ENCODE peak calls at places on chromosomes 12 and 14, in ten cellular contexts. F is stimulated activated CD8-positive, alpha-beta memory T cell treated with anti-CD3 and anti-CD28 coated beads, Interleukin-4, amount 100 ng/mL, for 4 hours; Y is midbrain; A is stomach; D is GM20000; O is cardiac muscle cell; N is D341Med; I is COR-L47; G is foreskin melanocyte; K is NCI-H1092 treated with DMSO at 0.1 percent for 48 hours. T is an unnamed sample.

GRCh38 chr14:83164016-83164415 is 1630.4 kb upstream of the SEL1L start:
- DNase-seq in D (no peak), K (no peak), O (peak), G (no peak), A (no peak), Y (no peak), F (no peak), N (no peak), I (no peak), T (no peak)

GRCh38 chr12:26077915-26078314 is 46.9 kb downstream of the BHLHE41 start:
- DNase-seq in I (no peak), K (no peak), N (no peak), O (no peak), Y (no peak), A (no peak), F (no peak), G (no peak), D (no peak), T (no peak)

GRCh38 chr12:15852383-15852782 is 29.8 kb upstream of the STRAP start:
- DNase-seq in I (no peak), A (no peak), F (no peak), K (no peak), Y (no peak), N (no peak), O (peak), G (no peak), D (no peak), T (no peak)

GRCh38 chr12:98814254-98814653 is 169.2 kb downstream of the APAF1 start:
- DNase-seq in F (no peak), N (no peak), O (no peak), Y (no peak), K (peak), D (no peak), A (no peak), G (no peak), I (no peak), T (no peak)

GRCh38 chr12:85441740-85442139 is 161.7 kb downstream of the ALX1 start:
- DNase-seq in K (peak), D (no peak), O (peak), I (no peak), G (no peak), A (no peak), Y (no peak), N (peak), F (no peak), T (no peak)

GRCh38 chr14:80433811-80434210 is 222.5 kb upstream of the DIO2 start:
- DNase-seq in Y (no peak), O (no peak), G (no peak), N (no peak), I (no peak), A (no peak), F (no peak), K (no peak), D (no peak), T (no peak)

GRCh38 chr12:116347265-116347664 is 69.8 kb upstream of the MED13L start:
- DNase-seq in F (no peak), Y (no peak), A (no peak), K (no peak), D (no peak), O (no peak), G (no peak), N (no peak), I (no peak), T (no peak)

GRCh38 chr12:3884671-3885070 is 11.5 kb upstream of the PARP11 start:
- DNase-seq in D (no peak), O (no peak), N (no peak), Y (no peak), G (no peak), A (no peak), I (no peak), F (no peak), K (no peak), T (no peak)

GRCh38 chr12:89343127-89343526 is 9.2 kb downstream of the DUSP6 start:
- DNase-seq in A (no peak), N (no peak), D (no peak), G (no peak), O (peak), K (no peak), I (no peak), Y (no peak), F (no peak), T (no peak)

GRCh38 chr14:34691173-34691572 is 23.2 kb downstream of the CFL2 start:
- DNase-seq in K (no peak), Y (no peak), N (no peak), G (no peak), O (no peak), I (no peak), A (no peak), F (no peak), D (no peak), T (no peak)

GRCh38 chr12:65798903-65799302 is 25.4 kb upstream of the HMGA2 start:
- DNase-seq in G (no peak), F (no peak), K (no peak), A (no peak), I (no peak), Y (no peak), D (no peak), O (no peak), N (no peak), T (no peak)

GRCh38 chr12:130633771-130634170 is 82.3 kb downstream of the RIMBP2 start:
- DNase-seq in O (no peak), K (peak), I (peak), F (no peak), D (no peak), G (no peak), N (no peak), Y (peak), A (peak), T (peak)

GRCh38 chr14:29148221-29148620 is 381.6 kb downstream of the FOXG1 start:
- DNase-seq in A (no peak), N (no peak), G (no peak), K (no peak), D (no peak), O (peak), I (no peak), F (no peak), Y (no peak), T (no peak)

GRCh38 chr14:26527095-26527494 is 70.7 kb downstream of the NOVA1 start:
- DNase-seq in G (no peak), N (no peak), D (no peak), Y (no peak), F (no peak), A (no peak), K (no peak), I (no peak), O (no peak), T (no peak)

GRCh38 chr12:92085040-92085439 is 60.6 kb downstream of the BTG1 start:
- DNase-seq in D (no peak), O (no peak), G (no peak), A (no peak), I (no peak), K (no peak), F (no peak), Y (no peak), N (no peak), T (no peak)

GRCh38 chr12:93514853-93515252 is 47.5 kb downstream of the MRPL42 start:
- DNase-seq in D (no peak), K (no peak), Y (no peak), F (no peak), G (no peak), N (no peak), O (peak), A (no peak), I (no peak), T (no peak)

GRCh38 chr12:24047345-24047744 is 97.9 kb upstream of the SOX5 start:
- DNase-seq in A (no peak), G (no peak), K (no peak), Y (no peak), F (no peak), N (no peak), D (no peak), O (peak), I (no peak), T (no peak)

GRCh38 chr12:104190151-104190550 is 25.4 kb upstream of the TXNRD1 start:
- DNase-seq in I (no peak), K (no peak), F (no peak), N (no peak), O (no peak), Y (no peak), G (no peak), D (no peak), A (no peak), T (no peak)

GRCh38 chr14:99360774-99361595 is 89.0 kb upstream of the BCL11B start:
- DNase-seq in D (no peak), O (no peak), Y (no peak), I (no peak), F (no peak), N (peak), K (no peak), A (no peak), G (no peak), T (no peak)

GRCh38 chr12:92735131-92735721 is 32.4 kb downstream of the PLEKHG7 start:
- DNase-seq in I (peak), A (no peak), O (peak), G (peak), Y (no peak), F (no peak), D (no peak), K (peak), N (no peak), T (no peak)

GRCh38 chr12:5593056-5593455 is 161.1 kb downstream of the NTF3 start:
- DNase-seq in G (peak), I (no peak), Y (no peak), K (no peak), N (no peak), O (no peak), F (no peak), A (no peak), D (no peak), T (no peak)

GRCh38 chr14:103374121-103374520 is 11.1 kb upstream of the MARK3 start:
- DNase-seq in O (no peak), D (no peak), I (no peak), F (no peak), Y (no peak), G (no peak), K (no peak), N (no peak), A (no peak), T (no peak)

GRCh38 chr12:26246483-26247164 is 51.3 kb downstream of the SSPN start:
- DNase-seq in G (no peak), Y (no peak), O (no peak), A (peak), K (no peak), D (no peak), I (no peak), F (no peak), N (no peak), T (no peak)

GRCh38 chr14:38210587-38211257 is 3.0 kb downstream of the SSTR1 start:
- DNase-seq in O (peak), K (no peak), A (peak), D (no peak), Y (no peak), I (no peak), N (no peak), G (no peak), F (no peak), T (no peak)

GRCh38 chr14:91403069-91403600 is 14.5 kb downstream of the CCDC88C start:
- DNase-seq in I (no peak), D (no peak), Y (no peak), A (no peak), N (no peak), G (no peak), F (no peak), O (no peak), K (no peak), T (no peak)

GRCh38 chr14:80805136-80805535 is 136.4 kb downstream of the CEP128 start:
- DNase-seq in F (no peak), D (no peak), O (no peak), K (no peak), A (no peak), I (no peak), G (no peak), Y (no peak), N (no peak), T (no peak)

GRCh38 chr12:57093412-57094193 is 4.7 kb downstream of the NAB2 start:
- DNase-seq in K (no peak), F (peak), G (peak), N (peak), A (peak), O (peak), D (peak), I (no peak), Y (no peak), T (no peak)

GRCh38 chr14:26598081-26598671 is 343 bp upstream of the NOVA1 start:
- DNase-seq in F (no peak), I (peak), D (peak), O (peak), N (peak), G (no peak), K (peak), A (peak), Y (peak), T (peak)

GRCh38 chr14:91368681-91369416 is 48.8 kb downstream of the CCDC88C start:
- DNase-seq in G (no peak), D (no peak), A (no peak), K (peak), O (no peak), N (no peak), Y (no peak), F (no peak), I (no peak), T (no peak)

GRCh38 chr14:44657688-44658388 is 150.8 kb upstream of the FSCB start:
- DNase-seq in Y (peak), K (peak), O (peak), D (no peak), N (peak), A (no peak), I (peak), F (no peak), G (peak), T (no peak)

GRCh38 chr12:34301251-34302130 is 279.2 kb downstream of the ALG10 start:
- DNase-seq in F (no peak), N (no peak), I (no peak), G (no peak), A (no peak), O (no peak), K (no peak), D (no peak), Y (no peak), T (no peak)

GRCh38 chr12:102527256-102527720 is 46.9 kb upstream of the IGF1 start:
- DNase-seq in A (no peak), G (no peak), D (no peak), N (no peak), K (no peak), F (no peak), I (no peak), O (peak), Y (no peak), T (no peak)

GRCh38 chr12:115341442-115341841 is 657.5 kb upstream of the TBX3 start:
- DNase-seq in Y (no peak), O (peak), N (no peak), K (no peak), A (peak), D (no peak), G (peak), I (no peak), F (no peak), T (peak)

GRCh38 chr12:92961949-92962348 is 32.9 kb upstream of the EEA1 start:
- DNase-seq in Y (no peak), A (no peak), I (no peak), D (no peak), K (no peak), G (no peak), N (no peak), F (no peak), O (no peak), T (no peak)

GRCh38 chr12:46419675-46420074 is 47.1 kb upstream of the SLC38A2 start:
- DNase-seq in K (no peak), O (no peak), A (no peak), I (no peak), G (no peak), D (no peak), Y (no peak), N (no peak), F (no peak), T (no peak)